ENCODE peak calls at places on chromosome 12, in five cellular contexts. W, I, M, A and L are unnamed samples.

GRCh38 chr12:42590324-42590934 is 883 bp upstream of the PRICKLE1 start:
- DNase-seq in W (peak), A (peak), M (no peak), I (peak), L (peak)

GRCh38 chr12:11839093-11839641 is 189.7 kb downstream of the ETV6 start:
- DNase-seq in W (no peak), I (peak), A (no peak), M (peak), L (peak)

GRCh38 chr12:11981174-11981733 is 89.5 kb upstream of the BCL2L14 start:
- DNase-seq in I (no peak), W (peak), A (no peak), M (no peak), L (no peak)

GRCh38 chr12:8081228-8081920 is 700 bp upstream of the NECAP1 start:
- DNase-seq in I (no peak), M (peak), W (no peak), A (no peak), L (no peak)

GRCh38 chr12:124747426-124748161 is 116.1 kb downstream of the SCARB1 start:
- DNase-seq in I (no peak), A (no peak), M (no peak), W (peak), L (no peak)

GRCh38 chr12:65892905-65893304 is 68.6 kb downstream of the HMGA2 start:
- DNase-seq in M (no peak), I (no peak), A (no peak), W (peak), L (no peak)

GRCh38 chr12:10069099-10069498 is 29.7 kb downstream of the CLEC1A start:
- DNase-seq in M (no peak), A (no peak), W (no peak), I (no peak), L (no peak)

GRCh38 chr12:60194682-60195081 is 598.9 kb downstream of the SLC16A7 start:
- DNase-seq in A (no peak), I (no peak), M (no peak), W (no peak), L (peak)

GRCh38 chr12:11657511-11657910 is 8.0 kb downstream of the ETV6 start:
- DNase-seq in M (no peak), I (no peak), W (peak), A (no peak), L (peak)